ENCODE peak calls at places on chromosomes 3 and 15, in four cellular contexts. One of them, this sample, is unnamed. For H3K4me1, the result is how much of the 10 kb centered on the place peaks cover.

GRCh38 chr3:53328750-53329149 is 18.6 kb downstream of the DCP1A start:
- DNase-seq in neural progenitor cell: no peak
- DNase-seq in OCI-LY7: no peak
- DNase-seq in HCT116: no peak
- DNase-seq in this sample: no peak

GRCh38 chr3:13452490-13453335 is 27.4 kb upstream of the HDAC11 start:
- DNase-seq in OCI-LY7: peak
- DNase-seq in neural progenitor cell: peak
- DNase-seq in HCT116: peak
- DNase-seq in this sample: peak

GRCh38 chr15:78565951-78566774 is 843 bp downstream of the CHRNA5 start:
- DNase-seq in HCT116: no peak
- DNase-seq in OCI-LY7: no peak
- DNase-seq in neural progenitor cell: peak
- DNase-seq in this sample: peak

GRCh38 chr15:33022629-33023028 is 171.9 kb downstream of the FMN1 start:
- DNase-seq in OCI-LY7: no peak
- DNase-seq in neural progenitor cell: peak
- DNase-seq in HCT116: no peak
- DNase-seq in this sample: peak

GRCh38 chr3:179981646-179982045 is 55.1 kb downstream of the PEX5L start:
- DNase-seq in HCT116: no peak
- DNase-seq in neural progenitor cell: no peak
- DNase-seq in OCI-LY7: no peak
- DNase-seq in this sample: no peak

GRCh38 chr15:47246317-47246716 is 471.0 kb upstream of the SEMA6D start:
- DNase-seq in neural progenitor cell: no peak
- DNase-seq in HCT116: no peak
- DNase-seq in OCI-LY7: no peak
- DNase-seq in this sample: no peak

GRCh38 chr15:40925863-40926658 is 3.1 kb upstream of the DLL4 start:
- DNase-seq in neural progenitor cell: peak
- DNase-seq in HCT116: no peak
- DNase-seq in OCI-LY7: no peak
- DNase-seq in this sample: peak

GRCh38 chr3:145286937-145287336 is 874.0 kb downstream of the PLOD2 start:
- DNase-seq in HCT116: no peak
- DNase-seq in neural progenitor cell: no peak
- DNase-seq in OCI-LY7: no peak
- DNase-seq in this sample: no peak

GRCh38 chr3:51141573-51141972 is 243.5 kb upstream of the MANF start:
- DNase-seq in HCT116: no peak
- DNase-seq in OCI-LY7: no peak
- DNase-seq in neural progenitor cell: no peak
- DNase-seq in this sample: no peak

GRCh38 chr3:37453393-37454391 is 279.3 kb upstream of the LRRFIP2 start:
- DNase-seq in OCI-LY7: no peak
- DNase-seq in HCT116: no peak
- DNase-seq in neural progenitor cell: peak
- DNase-seq in this sample: peak

GRCh38 chr15:49926731-49927130 is 192.3 kb downstream of the ATP8B4 start:
- DNase-seq in HCT116: no peak
- DNase-seq in OCI-LY7: no peak
- DNase-seq in neural progenitor cell: no peak
- DNase-seq in this sample: no peak

GRCh38 chr15:70114226-70114625 is 16.5 kb upstream of the TLE3 start:
- DNase-seq in OCI-LY7: no peak
- DNase-seq in HCT116: no peak
- DNase-seq in neural progenitor cell: no peak
- DNase-seq in this sample: peak

GRCh38 chr3:139534992-139535879 is 4.3 kb downstream of the RBP1 start:
- DNase-seq in neural progenitor cell: peak
- DNase-seq in OCI-LY7: no peak
- DNase-seq in HCT116: no peak
- DNase-seq in this sample: no peak

GRCh38 chr15:70071799-70072198 is 25.9 kb downstream of the TLE3 start:
- DNase-seq in neural progenitor cell: peak
- DNase-seq in OCI-LY7: no peak
- DNase-seq in HCT116: no peak
- DNase-seq in this sample: no peak

GRCh38 chr3:184512621-184513020 is 49.0 kb upstream of the EPHB3 start:
- DNase-seq in OCI-LY7: no peak
- DNase-seq in neural progenitor cell: no peak
- DNase-seq in HCT116: no peak
- DNase-seq in this sample: no peak

GRCh38 chr3:14769531-14770325 is 49.0 kb upstream of the FGD5 start:
- DNase-seq in OCI-LY7: no peak
- DNase-seq in neural progenitor cell: no peak
- DNase-seq in HCT116: no peak
- DNase-seq in this sample: no peak

GRCh38 chr15:60584355-60585023 is 105.5 kb upstream of the ICE2 start:
- DNase-seq in OCI-LY7: no peak
- DNase-seq in HCT116: no peak
- DNase-seq in neural progenitor cell: no peak
- DNase-seq in this sample: peak

GRCh38 chr3:76310059-76310458 is 524.7 kb upstream of the ZNF717 start:
- DNase-seq in HCT116: no peak
- DNase-seq in OCI-LY7: no peak
- DNase-seq in neural progenitor cell: no peak
- DNase-seq in this sample: peak

GRCh38 chr3:156307704-156308103 is 187.3 kb downstream of the KCNAB1 start:
- DNase-seq in OCI-LY7: no peak
- DNase-seq in HCT116: no peak
- DNase-seq in neural progenitor cell: no peak
- DNase-seq in this sample: peak

GRCh38 chr15:100372695-100373036 is 30.9 kb upstream of the ADAMTS17 start:
- DNase-seq in HCT116: no peak
- DNase-seq in neural progenitor cell: no peak
- DNase-seq in OCI-LY7: no peak
- DNase-seq in this sample: no peak

GRCh38 chr15:90664650-90665287 is 52.4 kb upstream of the BLM start:
- DNase-seq in OCI-LY7: no peak
- DNase-seq in HCT116: no peak
- DNase-seq in neural progenitor cell: no peak
- DNase-seq in this sample: peak

GRCh38 chr15:47551559-47551958 is 165.7 kb upstream of the SEMA6D start:
- DNase-seq in neural progenitor cell: no peak
- DNase-seq in OCI-LY7: no peak
- DNase-seq in HCT116: no peak
- DNase-seq in this sample: no peak

GRCh38 chr3:121431717-121432517 is 113.9 kb downstream of the POLQ start:
- DNase-seq in HCT116: no peak
- DNase-seq in OCI-LY7: peak
- DNase-seq in neural progenitor cell: no peak
- DNase-seq in this sample: peak

GRCh38 chr3:142723665-142723967 is 218 bp upstream of the TRPC1 start:
- DNase-seq in neural progenitor cell: no peak
- DNase-seq in HCT116: no peak
- DNase-seq in OCI-LY7: no peak
- DNase-seq in this sample: no peak

GRCh38 chr3:147903037-147903436 is 493.9 kb downstream of the ZIC1 start:
- DNase-seq in neural progenitor cell: peak
- DNase-seq in HCT116: no peak
- DNase-seq in OCI-LY7: no peak
- DNase-seq in this sample: no peak

GRCh38 chr15:23437146-23437545 is 9.9 kb downstream of the GOLGA6L2 start:
- DNase-seq in HCT116: no peak
- DNase-seq in OCI-LY7: no peak
- DNase-seq in neural progenitor cell: no peak
- DNase-seq in this sample: no peak

GRCh38 chr3:184696643-184697042 is 15.2 kb downstream of the MAGEF1 start:
- DNase-seq in HCT116: no peak
- DNase-seq in OCI-LY7: no peak
- DNase-seq in neural progenitor cell: no peak
- DNase-seq in this sample: no peak

GRCh38 chr3:134428396-134428795 is 54.1 kb upstream of the AMOTL2 start:
- DNase-seq in OCI-LY7: no peak
- DNase-seq in neural progenitor cell: no peak
- DNase-seq in HCT116: no peak
- DNase-seq in this sample: peak

GRCh38 chr15:89105147-89105546 is 16.9 kb downstream of the ABHD2 start:
- DNase-seq in HCT116: no peak
- DNase-seq in neural progenitor cell: no peak
- DNase-seq in OCI-LY7: no peak
- DNase-seq in this sample: peak

GRCh38 chr3:176987901-176988300 is 209.4 kb downstream of the TBL1XR1 start:
- DNase-seq in neural progenitor cell: no peak
- DNase-seq in HCT116: no peak
- DNase-seq in OCI-LY7: no peak
- DNase-seq in this sample: peak

GRCh38 chr15:76913737-76914136 is 8.6 kb upstream of the SCAPER start:
- DNase-seq in neural progenitor cell: no peak
- DNase-seq in HCT116: no peak
- DNase-seq in OCI-LY7: no peak
- DNase-seq in this sample: no peak

GRCh38 chr3:25410703-25411102 is 17.4 kb upstream of the RARB start:
- DNase-seq in OCI-LY7: no peak
- DNase-seq in neural progenitor cell: no peak
- DNase-seq in HCT116: no peak
- DNase-seq in this sample: no peak

GRCh38 chr3:150968341-150968740 is 4.2 kb downstream of the CLRN1 start:
- DNase-seq in HCT116: no peak
- DNase-seq in OCI-LY7: no peak
- DNase-seq in neural progenitor cell: no peak
- DNase-seq in this sample: no peak

GRCh38 chr3:10228248-10228950 is 19.9 kb upstream of the TATDN2 start:
- DNase-seq in HCT116: no peak
- DNase-seq in neural progenitor cell: no peak
- DNase-seq in OCI-LY7: no peak
- DNase-seq in this sample: peak

GRCh38 chr15:95757171-95757570 is 573.3 kb upstream of the NR2F2 start:
- DNase-seq in OCI-LY7: no peak
- DNase-seq in HCT116: no peak
- DNase-seq in neural progenitor cell: no peak
- DNase-seq in this sample: no peak

GRCh38 chr3:123815981-123816380 is 68.2 kb downstream of the MYLK start:
- DNase-seq in OCI-LY7: no peak
- DNase-seq in HCT116: no peak
- DNase-seq in neural progenitor cell: no peak
- DNase-seq in this sample: no peak
- H3K4me1 ChIP-seq in OCI-LY7: under half
- H3K4me1 ChIP-seq in HCT116: under half
- H3K4me1 ChIP-seq in neural progenitor cell: under half
- H3K4me1 ChIP-seq in this sample: half or more

DNA sequence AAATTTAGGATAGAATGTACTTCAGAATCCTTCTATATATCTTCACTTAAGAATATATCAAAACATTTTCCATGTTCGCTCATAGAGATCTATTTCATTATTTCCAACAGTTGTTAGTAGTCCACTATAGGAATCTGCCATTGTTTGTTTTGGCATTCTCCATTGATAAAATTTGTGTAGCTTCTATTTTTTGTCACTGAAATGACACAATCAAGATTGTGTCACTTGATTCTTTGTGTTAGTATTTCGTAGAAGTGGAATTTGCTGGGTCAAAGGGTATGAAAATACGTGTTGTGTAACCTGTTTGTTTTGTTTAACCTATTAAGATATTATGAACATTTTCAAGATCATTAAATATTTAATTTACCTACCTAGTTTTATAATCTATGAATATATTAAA is 15.9 kb upstream of the GPR156 start:
- DNase-seq in OCI-LY7: no peak
- DNase-seq in neural progenitor cell: no peak
- DNase-seq in HCT116: no peak
- DNase-seq in this sample: no peak
- H3K27ac ChIP-seq in OCI-LY7: no peak
- H3K27ac ChIP-seq in neural progenitor cell: no peak
- H3K27ac ChIP-seq in HCT116: no peak
- H3K27ac ChIP-seq in this sample: no peak

GRCh38 chr15:38085104-38085503 is 150.7 kb downstream of the TMCO5A start:
- DNase-seq in OCI-LY7: peak
- DNase-seq in neural progenitor cell: no peak
- DNase-seq in HCT116: no peak
- DNase-seq in this sample: no peak

GRCh38 chr15:38088971-38089370 is 154.5 kb downstream of the TMCO5A start:
- DNase-seq in HCT116: no peak
- DNase-seq in neural progenitor cell: no peak
- DNase-seq in OCI-LY7: no peak
- DNase-seq in this sample: peak

GRCh38 chr15:38090223-38090622 is 155.8 kb downstream of the TMCO5A start:
- DNase-seq in HCT116: no peak
- DNase-seq in OCI-LY7: no peak
- DNase-seq in neural progenitor cell: no peak
- DNase-seq in this sample: no peak

GRCh38 chr15:38084289-38084688 is 149.8 kb downstream of the TMCO5A start:
- DNase-seq in neural progenitor cell: no peak
- DNase-seq in HCT116: no peak
- DNase-seq in OCI-LY7: peak
- DNase-seq in this sample: peak

GRCh38 chr15:38085931-38086562 is 151.6 kb downstream of the TMCO5A start:
- DNase-seq in HCT116: no peak
- DNase-seq in OCI-LY7: no peak
- DNase-seq in neural progenitor cell: no peak
- DNase-seq in this sample: peak
- TF ChIP-seq EZH2phosphoT487 in HCT116: no peak
- TF ChIP-seq EZH2phosphoT487 in OCI-LY7: no peak
- TF ChIP-seq EZH2phosphoT487 in neural progenitor cell: no peak
- TF ChIP-seq EZH2phosphoT487 in this sample: no peak

GRCh38 chr3:16415911-16416310 is 97.6 kb downstream of the RFTN1 start:
- DNase-seq in OCI-LY7: no peak
- DNase-seq in HCT116: no peak
- DNase-seq in neural progenitor cell: no peak
- DNase-seq in this sample: no peak
- H3K4me1 ChIP-seq in OCI-LY7: half or more
- H3K4me1 ChIP-seq in HCT116: under half
- H3K4me1 ChIP-seq in neural progenitor cell: under half
- H3K4me1 ChIP-seq in this sample: under half

DNA sequence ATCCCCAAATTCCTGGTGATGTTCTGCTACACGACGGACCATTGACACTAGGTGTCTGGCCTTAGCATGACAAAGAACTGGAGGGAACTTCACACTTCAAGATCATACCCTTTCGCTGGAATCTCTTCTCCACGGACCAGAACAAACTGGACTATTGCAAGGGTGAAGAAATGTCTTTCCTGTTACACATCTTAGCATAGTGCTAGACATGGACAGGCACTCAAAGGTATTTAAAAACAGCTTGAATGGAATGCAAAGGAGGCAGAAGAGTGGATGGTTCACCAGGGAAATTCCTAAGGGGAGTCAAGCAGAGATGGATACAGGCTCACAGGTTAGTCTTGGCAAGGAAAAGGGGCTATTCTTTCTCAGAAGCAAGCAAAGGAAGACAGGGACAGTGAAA is 33.5 kb upstream of the PDZRN3 start:
- DNase-seq in neural progenitor cell: no peak
- DNase-seq in OCI-LY7: no peak
- DNase-seq in HCT116: no peak
- DNase-seq in this sample: no peak
- H3K27ac ChIP-seq in neural progenitor cell: no peak
- H3K27ac ChIP-seq in OCI-LY7: no peak
- H3K27ac ChIP-seq in HCT116: no peak
- H3K27ac ChIP-seq in this sample: no peak